ENCODE peak calls at places on chromosomes 16 and 17, in five cellular contexts. Y is stomach, X is IMR-90, V is prostate gland, W is heart left ventricle. E is an unnamed sample.

GRCh38 chr16:1651509-1652342 is 26.4 kb upstream of the JPT2 start:
- DNase-seq in W (no peak), V (no peak), X (peak), Y (no peak), E (no peak)

GRCh38 chr17:79954281-79955166 is 81.1 kb downstream of the TBC1D16 start:
- DNase-seq in W (peak), X (no peak), V (no peak), Y (no peak), E (peak)

GRCh38 chr17:44374306-44375195 is 10.9 kb upstream of the FAM171A2 start:
- DNase-seq in X (peak), V (no peak), W (no peak), Y (no peak), E (no peak)

GRCh38 chr16:6672507-6672906 is 660.1 kb upstream of the RBFOX1 start:
- DNase-seq in Y (no peak), X (no peak), W (no peak), V (no peak), E (no peak)

GRCh38 chr17:61139219-61139618 is 260.4 kb upstream of the TBX2 start:
- DNase-seq in V (no peak), X (peak), Y (peak), W (no peak), E (no peak)

GRCh38 chr17:1714980-1715802 is 5.0 kb upstream of the TLCD2 start:
- DNase-seq in X (peak), V (peak), Y (peak), W (peak), E (peak)

GRCh38 chr16:414395-415169 is 10.9 kb upstream of the RAB11FIP3 start:
- DNase-seq in V (no peak), Y (no peak), X (no peak), W (no peak), E (no peak)

GRCh38 chr17:75034236-75034908 is 12.4 kb downstream of the ATP5PD start:
- DNase-seq in Y (peak), V (peak), X (peak), W (peak), E (peak)

GRCh38 chr16:53546988-53547391 is 44.0 kb upstream of the AKTIP start:
- DNase-seq in W (no peak), X (peak), V (no peak), Y (no peak), E (no peak)

GRCh38 chr17:39661044-39661406 is 4.1 kb upstream of the TCAP start:
- DNase-seq in X (no peak), V (no peak), Y (no peak), W (no peak), E (no peak)

GRCh38 chr17:63086483-63087185 is 120.6 kb downstream of the TANC2 start:
- DNase-seq in X (no peak), V (no peak), Y (no peak), W (no peak), E (no peak)

GRCh38 chr17:47315451-47316266 is 8.1 kb upstream of the EFCAB13 start:
- DNase-seq in Y (no peak), W (no peak), V (peak), X (peak), E (peak)

GRCh38 chr17:64264891-64265290 is 1.8 kb upstream of the TEX2 start:
- DNase-seq in V (no peak), X (no peak), Y (no peak), W (no peak), E (no peak)

GRCh38 chr17:1137465-1137894 is 42.3 kb downstream of the ABR start:
- DNase-seq in X (no peak), Y (no peak), V (no peak), W (no peak), E (no peak)

GRCh38 chr16:4682616-4683254 is 10.6 kb upstream of the NUDT16L1 start:
- DNase-seq in V (peak), W (peak), Y (peak), X (peak), E (no peak)

GRCh38 chr16:81106826-81107503 is 10.8 kb upstream of the GCSH start:
- DNase-seq in V (no peak), X (no peak), Y (no peak), W (no peak), E (no peak)

GRCh38 chr16:19884021-19884485 is 595 bp downstream of the GPRC5B start:
- DNase-seq in X (no peak), W (peak), Y (peak), V (no peak), E (peak)

GRCh38 chr16:30533748-30534367 is 800 bp downstream of the ZNF747 start:
- DNase-seq in X (no peak), Y (no peak), V (no peak), W (peak), E (no peak)

GRCh38 chr16:533391-534088 is 6.0 kb downstream of the CAPN15 start:
- DNase-seq in V (no peak), X (no peak), W (no peak), Y (peak), E (no peak)

GRCh38 chr16:68371706-68372380 is 61.0 kb downstream of the PRMT7 start:
- DNase-seq in W (peak), X (no peak), Y (no peak), V (no peak), E (no peak)

GRCh38 chr16:450800-451512 is 25.5 kb downstream of the RAB11FIP3 start:
- DNase-seq in W (no peak), V (no peak), X (no peak), Y (no peak), E (no peak)

GRCh38 chr17:7832431-7832830 is 1.6 kb upstream of the KDM6B start:
- DNase-seq in X (no peak), W (no peak), Y (no peak), V (no peak), E (peak)

GRCh38 chr16:4123617-4124300 is 7.5 kb upstream of the ADCY9 start:
- DNase-seq in X (peak), V (no peak), Y (no peak), W (peak), E (no peak)

GRCh38 chr17:76314392-76315227 is 6.5 kb upstream of the QRICH2 start:
- DNase-seq in Y (no peak), W (no peak), V (peak), X (peak), E (no peak)

GRCh38 chr17:1186923-1187771 is 7.4 kb upstream of the ABR start:
- DNase-seq in Y (peak), W (peak), X (peak), V (peak), E (peak)

GRCh38 chr16:28529124-28529523 is 9.7 kb downstream of the NUPR1 start:
- DNase-seq in Y (no peak), V (no peak), W (no peak), X (no peak), E (no peak)
- TF ChIP-seq CTCF in Y (no peak), V (no peak), W (no peak), X (no peak), E (no peak)

GRCh38 chr16:72961863-72962262 is 86.1 kb downstream of the ZFHX3 start:
- DNase-seq in V (no peak), Y (no peak), W (no peak), X (no peak), E (peak)

GRCh38 chr16:72961115-72961832 is 86.7 kb downstream of the ZFHX3 start:
- DNase-seq in W (no peak), Y (no peak), V (no peak), X (peak), E (no peak)

GRCh38 chr16:72963921-72964320 is 84.0 kb downstream of the ZFHX3 start:
- DNase-seq in X (peak), V (no peak), Y (no peak), W (no peak), E (no peak)

GRCh38 chr16:72962347-72962746 is 85.6 kb downstream of the ZFHX3 start:
- DNase-seq in W (no peak), V (no peak), Y (no peak), X (no peak), E (no peak)

DNA sequence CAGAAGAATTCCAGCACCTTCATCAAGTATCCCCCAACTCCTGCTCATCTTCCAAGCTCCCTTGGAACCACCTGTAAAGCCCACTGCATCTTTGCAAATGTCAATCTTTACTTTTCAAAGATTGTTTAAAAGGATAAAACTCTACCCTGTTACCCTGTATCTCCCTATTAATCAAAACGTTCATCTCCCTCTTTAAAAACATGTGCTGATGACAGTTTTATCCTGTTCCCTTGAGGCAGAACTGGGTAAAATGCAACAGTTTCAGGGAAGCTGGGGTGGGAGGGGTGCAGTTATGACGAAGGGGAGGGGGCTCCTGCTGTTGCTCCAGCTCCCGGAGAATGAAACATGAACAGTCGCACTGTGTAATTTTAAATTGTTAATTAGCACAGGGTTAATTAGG is 84.4 kb downstream of the ZFHX3 start:
- DNase-seq in V (no peak), Y (no peak), X (no peak), W (no peak), E (no peak)
- H3K4me3 ChIP-seq in V (no peak), Y (no peak), X (no peak), W (no peak), E (no peak)

GRCh38 chr16:70378869-70379493 is 32.3 kb downstream of the DDX19A start:
- DNase-seq in W (no peak), Y (no peak), X (no peak), V (no peak), E (no peak)
- TF ChIP-seq POLR2A in W (no peak), Y (no peak), X (no peak), V (no peak), E (no peak)

GRCh38 chr17:28255616-28256015 is 63.4 kb upstream of the TMEM97 start:
- DNase-seq in Y (no peak), W (no peak), V (no peak), X (no peak), E (no peak)
- TF ChIP-seq CTCF in Y (no peak), W (no peak), V (no peak), X (no peak), E (no peak)

GRCh38 chr17:21511368-21512195 is 135.4 kb downstream of the KCNJ12 start:
- DNase-seq in X (peak), W (peak), V (peak), Y (peak), E (peak)
- H3K4me3 ChIP-seq in X (peak), W (peak), V (peak), Y (peak), E (peak)

GRCh38 chr17:81951785-81952684 is 5.0 kb upstream of the MYADML2 start:
- DNase-seq in X (no peak), W (no peak), V (no peak), Y (no peak), E (no peak)

GRCh38 chr17:81944858-81945257 is 2.2 kb downstream of the MYADML2 start:
- DNase-seq in X (no peak), Y (no peak), V (no peak), W (no peak), E (no peak)

GRCh38 chr17:81948635-81949378 is 1.8 kb upstream of the MYADML2 start:
- DNase-seq in W (peak), V (no peak), Y (no peak), X (no peak), E (no peak)

GRCh38 chr17:81950501-81950900 is 3.5 kb upstream of the MYADML2 start:
- DNase-seq in Y (no peak), W (no peak), X (no peak), V (no peak), E (no peak)

GRCh38 chr17:81947189-81947588 is at the start of gene MYADML2:
- DNase-seq in V (no peak), W (no peak), Y (no peak), X (no peak), E (no peak)
- TF ChIP-seq POLR2A in V (no peak), W (no peak), Y (no peak), X (no peak), E (no peak)

GRCh38 chr16:75095637-75096036 is 20.9 kb downstream of the LDHD start:
- DNase-seq in Y (no peak), V (no peak), X (no peak), W (no peak), E (no peak)

GRCh38 chr16:75095204-75095621 is 21.4 kb downstream of the LDHD start:
- DNase-seq in V (no peak), X (no peak), Y (no peak), W (no peak), E (no peak)

GRCh38 chr16:75097941-75098897 is 18.4 kb downstream of the LDHD start:
- DNase-seq in Y (peak), V (no peak), X (no peak), W (peak), E (no peak)

GRCh38 chr16:75097191-75097761 is 19.3 kb downstream of the LDHD start:
- DNase-seq in Y (no peak), V (no peak), W (no peak), X (no peak), E (no peak)

DNA sequence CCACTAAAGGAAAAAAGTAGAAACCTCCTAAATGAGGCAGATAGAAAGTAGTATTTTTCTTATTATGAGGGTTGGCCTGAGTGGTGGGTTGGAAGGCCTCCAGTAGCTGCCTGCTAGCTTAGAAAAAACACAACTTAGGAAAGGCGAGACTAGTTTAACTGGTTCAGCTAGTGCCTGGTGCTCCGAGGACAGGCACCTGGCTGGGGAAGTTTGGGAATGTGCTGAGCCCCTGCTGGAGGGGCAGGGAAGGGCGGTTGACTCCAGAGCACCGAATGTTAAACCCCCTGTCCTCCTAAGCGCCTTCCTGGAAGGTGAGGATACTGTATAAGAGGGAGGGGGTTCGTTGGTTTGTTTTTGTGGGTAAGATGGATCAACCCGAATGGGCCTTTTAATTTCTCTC is 19.9 kb downstream of the LDHD start:
- DNase-seq in V (peak), W (no peak), Y (peak), X (no peak), E (no peak)
- TF ChIP-seq CTCF in V (peak), W (no peak), Y (peak), X (peak), E (no peak)

GRCh38 chr16:88781140-88782077 is 3.6 kb downstream of the PIEZO1 start:
- DNase-seq in X (no peak), W (no peak), Y (no peak), V (no peak), E (no peak)
- H3K4me3 ChIP-seq in X (no peak), W (no peak), Y (peak), V (no peak), E (no peak)

DNA sequence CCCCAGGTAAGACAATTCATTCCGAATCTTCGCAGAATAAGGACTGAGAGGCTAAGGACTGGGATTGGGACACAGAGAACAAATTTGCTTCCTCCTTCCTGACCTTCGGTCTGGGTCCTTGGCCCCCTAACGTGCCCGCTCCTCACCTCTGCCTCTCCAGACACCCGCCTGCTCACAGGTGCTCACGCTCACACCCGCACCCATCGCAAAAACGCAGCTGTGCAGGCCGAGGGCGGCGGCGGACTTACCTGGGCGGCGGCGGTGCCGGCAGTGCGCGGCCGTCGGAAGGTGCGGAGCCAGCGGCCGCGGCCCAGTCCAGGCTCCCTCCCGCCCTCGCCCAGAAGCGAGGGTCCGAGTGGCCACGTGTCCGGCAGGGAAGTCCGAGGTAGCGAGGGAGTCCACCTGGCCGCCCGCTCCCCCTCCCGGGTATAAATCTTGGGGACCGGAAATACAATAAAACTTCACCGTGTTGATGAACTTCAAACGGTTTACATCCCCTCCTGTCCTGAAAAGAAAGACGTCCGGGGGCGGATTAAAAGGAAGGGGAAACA is 7.2 kb upstream of the HOXB9 start:
- DNase-seq in W (no peak), Y (no peak), X (no peak), V (no peak), E (no peak)
- TF ChIP-seq POLR2A in W (no peak), Y (no peak), X (no peak), V (no peak), E (no peak)

E was measured in lower leg skin.